ENCODE peak calls at places on chromosome 16, in six cellular contexts. P is WTC11, G is Peyer's patch, H is glutamatergic neuron, O is stomach, M is astrocyte. K is an unnamed sample.

GRCh38 chr16:82033683-82034300 is 1.3 kb upstream of the HSD17B2 start:
- DNase-seq in H (no peak), P (no peak), O (peak), G (peak), M (no peak), K (no peak)

GRCh38 chr16:50303605-50304466 is 37.5 kb downstream of the ADCY7 start:
- DNase-seq in G (peak), H (no peak), M (peak), P (no peak), O (no peak), K (peak)

GRCh38 chr16:48276102-48276501 is 28.8 kb upstream of the ABCC11 start:
- DNase-seq in H (no peak), G (no peak), P (no peak), O (no peak), M (peak), K (no peak)

GRCh38 chr16:66260522-66261290 is 105.8 kb upstream of the CDH5 start:
- DNase-seq in G (no peak), H (no peak), M (no peak), O (no peak), P (no peak), K (no peak)

GRCh38 chr16:50354629-50355456 is 13.9 kb downstream of the BRD7 start:
- DNase-seq in P (no peak), H (no peak), O (no peak), M (no peak), G (no peak), K (no peak)

GRCh38 chr16:31365131-31365865 is 10.3 kb downstream of the ITGAX start:
- DNase-seq in H (no peak), P (no peak), O (no peak), G (no peak), M (no peak), K (no peak)

GRCh38 chr16:81729451-81729850 is 49.6 kb upstream of the PLCG2 start:
- DNase-seq in P (peak), G (no peak), O (no peak), H (peak), M (no peak), K (no peak)

GRCh38 chr16:81641403-81642106 is 137.5 kb upstream of the PLCG2 start:
- DNase-seq in P (peak), M (no peak), H (no peak), O (no peak), G (no peak), K (no peak)

GRCh38 chr16:15694499-15694898 is 44.5 kb downstream of the NDE1 start:
- DNase-seq in G (no peak), P (no peak), O (no peak), H (no peak), M (no peak), K (no peak)

GRCh38 chr16:48347980-48348379 is 37.2 kb downstream of the SIAH1 start:
- DNase-seq in P (no peak), O (no peak), H (peak), G (no peak), M (no peak), K (no peak)

GRCh38 chr16:8740775-8741355 is 56.6 kb downstream of the TMEM186 start:
- DNase-seq in H (no peak), G (no peak), M (no peak), O (peak), P (no peak), K (no peak)

DNA sequence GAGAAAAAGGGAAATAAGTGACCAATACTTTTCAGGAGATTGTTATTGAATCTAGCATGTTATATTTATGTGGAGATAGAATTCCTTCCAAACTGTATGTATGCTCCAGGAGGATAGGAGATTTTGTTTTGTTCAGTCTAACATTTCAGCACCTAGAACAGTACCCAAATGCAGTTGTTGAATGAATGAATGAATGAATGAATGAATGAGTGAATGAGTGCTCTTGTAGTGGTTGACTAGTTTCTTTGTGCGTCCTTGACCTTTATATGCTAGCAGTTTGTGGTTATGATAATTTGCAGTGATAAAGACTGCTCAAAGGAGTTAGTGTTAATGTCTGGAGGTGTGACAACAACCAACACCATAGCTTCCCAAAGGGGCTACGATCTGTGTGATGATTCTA is 663.5 kb upstream of the GOT2 start:
- DNase-seq in O (no peak), G (no peak), P (no peak), M (no peak), H (no peak), K (no peak)
- TF ChIP-seq CTCF in O (no peak), G (no peak), P (no peak), M (no peak), H (no peak), K (no peak)

GRCh38 chr16:27859020-27859419 is 204.5 kb downstream of the GSG1L start:
- DNase-seq in M (no peak), H (no peak), P (peak), O (no peak), G (no peak), K (no peak)
- TF ChIP-seq CTCF in M (no peak), H (peak), P (peak), O (no peak), G (no peak), K (no peak)

GRCh38 chr16:86074651-86075487 is 175.9 kb downstream of the IRF8 start:
- DNase-seq in O (no peak), P (no peak), H (no peak), M (peak), G (peak), K (peak)

GRCh38 chr16:86073763-86074493 is 175.0 kb downstream of the IRF8 start:
- DNase-seq in M (no peak), P (no peak), O (no peak), H (no peak), G (peak), K (peak)

GRCh38 chr16:86071611-86072240 is 172.8 kb downstream of the IRF8 start:
- DNase-seq in M (no peak), H (no peak), G (no peak), O (no peak), P (no peak), K (peak)

GRCh38 chr16:86072328-86073102 is 173.6 kb downstream of the IRF8 start:
- DNase-seq in O (peak), M (peak), H (peak), G (peak), P (peak), K (peak)

DNA sequence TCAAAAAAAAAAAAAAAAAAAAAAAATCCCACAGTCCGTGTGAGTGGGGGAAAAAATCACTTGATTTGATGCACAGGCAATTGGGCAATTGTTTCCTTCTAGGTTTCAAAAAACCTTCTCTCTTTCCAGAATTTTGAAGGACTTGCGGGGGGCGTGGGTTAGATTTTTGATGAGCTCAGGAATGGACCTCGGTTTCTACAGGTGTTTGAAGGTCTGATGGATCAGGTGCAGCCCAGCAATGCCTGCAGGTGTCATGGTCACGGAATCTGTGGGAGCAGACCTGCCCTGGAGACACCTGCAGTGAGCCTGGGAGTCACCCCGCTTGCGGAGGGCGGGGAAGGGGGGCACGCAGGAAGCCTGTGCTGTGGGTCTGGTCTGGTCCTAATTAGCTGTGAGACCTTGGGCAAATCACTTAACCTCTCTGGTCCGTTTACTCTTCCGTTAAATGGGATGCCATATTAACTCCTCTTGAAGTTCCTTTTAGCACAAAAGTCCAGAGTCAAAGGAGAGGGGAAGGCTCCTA is 174.2 kb downstream of the IRF8 start:
- DNase-seq in M (no peak), G (peak), H (no peak), O (no peak), P (no peak), K (peak)
- TF ChIP-seq CTCF in M (no peak), G (no peak), H (peak), O (no peak), P (no peak), K (peak)

GRCh38 chr16:25367773-25368172 is 110.1 kb upstream of the ZKSCAN2 start:
- DNase-seq in G (no peak), P (no peak), H (no peak), O (no peak), M (no peak), K (no peak)

GRCh38 chr16:25371342-25371741 is 113.7 kb upstream of the ZKSCAN2 start:
- DNase-seq in O (no peak), G (no peak), P (no peak), H (no peak), M (no peak), K (no peak)

DNA sequence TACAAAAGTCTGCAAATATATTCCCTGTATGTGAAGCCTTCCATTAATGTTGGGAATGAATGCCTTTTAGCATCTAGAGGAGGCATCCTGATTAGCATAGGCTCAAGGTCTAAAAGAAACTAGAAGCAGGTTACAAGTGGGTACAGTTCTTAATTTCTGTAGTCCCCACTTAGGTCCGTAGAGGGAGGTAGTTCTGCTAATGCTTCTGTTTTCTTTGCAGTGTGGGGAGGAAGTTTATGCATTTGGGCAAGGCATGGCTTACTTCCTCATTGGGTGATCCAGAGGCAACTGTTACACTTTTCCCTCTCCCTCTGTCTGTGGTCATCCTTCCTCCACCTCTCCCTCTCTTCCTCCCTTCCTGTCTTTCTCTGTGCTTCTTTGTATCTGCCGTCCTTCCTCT is 108.4 kb upstream of the ZKSCAN2 start:
- DNase-seq in M (no peak), H (no peak), P (no peak), O (no peak), G (no peak), K (no peak)
- TF ChIP-seq CTCF in M (no peak), H (no peak), P (peak), O (no peak), G (no peak), K (no peak)

GRCh38 chr16:27228621-27229501 is 25.5 kb downstream of the KDM8 start:
- DNase-seq in O (no peak), P (no peak), G (peak), M (no peak), H (peak), K (peak)

GRCh38 chr16:27229891-27230470 is 26.7 kb downstream of the KDM8 start:
- DNase-seq in M (no peak), O (no peak), H (no peak), G (peak), P (no peak), K (peak)

GRCh38 chr16:27231692-27232060 is 28.4 kb downstream of the KDM8 start:
- DNase-seq in H (no peak), G (no peak), M (no peak), O (no peak), P (no peak), K (peak)

GRCh38 chr16:27232061-27232841 is 28.9 kb downstream of the KDM8 start:
- DNase-seq in M (peak), G (peak), H (no peak), P (no peak), O (no peak), K (peak)

DNA sequence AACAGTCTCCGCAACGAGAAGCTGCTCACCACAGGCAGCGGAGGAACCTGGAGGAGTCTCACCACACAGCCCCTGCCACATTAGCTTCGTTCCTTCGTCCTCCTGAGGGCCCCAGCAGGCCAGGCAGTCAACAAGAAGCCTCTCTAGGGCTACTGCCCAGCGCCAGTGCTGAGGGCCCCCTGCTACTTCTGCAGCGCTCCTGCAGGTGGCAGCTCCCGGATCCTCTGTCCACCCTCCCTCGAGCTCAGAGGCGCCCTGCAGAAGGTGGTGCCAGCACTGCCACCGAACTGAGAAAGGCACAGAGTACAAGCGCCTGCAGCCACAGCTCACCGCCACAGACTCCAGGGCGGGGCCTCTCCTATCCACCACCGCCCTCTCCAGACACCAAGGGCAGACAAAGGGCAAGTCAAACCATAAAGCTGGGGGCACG is 27.3 kb downstream of the KDM8 start:
- DNase-seq in G (peak), O (peak), H (no peak), M (no peak), P (peak), K (peak)
- TF ChIP-seq CTCF in G (no peak), O (peak), H (no peak), M (no peak), P (no peak), K (peak)

GRCh38 chr16:25550647-25551046 is 141.1 kb upstream of the HS3ST4 start:
- DNase-seq in O (no peak), M (no peak), P (no peak), G (no peak), H (no peak), K (no peak)

DNA sequence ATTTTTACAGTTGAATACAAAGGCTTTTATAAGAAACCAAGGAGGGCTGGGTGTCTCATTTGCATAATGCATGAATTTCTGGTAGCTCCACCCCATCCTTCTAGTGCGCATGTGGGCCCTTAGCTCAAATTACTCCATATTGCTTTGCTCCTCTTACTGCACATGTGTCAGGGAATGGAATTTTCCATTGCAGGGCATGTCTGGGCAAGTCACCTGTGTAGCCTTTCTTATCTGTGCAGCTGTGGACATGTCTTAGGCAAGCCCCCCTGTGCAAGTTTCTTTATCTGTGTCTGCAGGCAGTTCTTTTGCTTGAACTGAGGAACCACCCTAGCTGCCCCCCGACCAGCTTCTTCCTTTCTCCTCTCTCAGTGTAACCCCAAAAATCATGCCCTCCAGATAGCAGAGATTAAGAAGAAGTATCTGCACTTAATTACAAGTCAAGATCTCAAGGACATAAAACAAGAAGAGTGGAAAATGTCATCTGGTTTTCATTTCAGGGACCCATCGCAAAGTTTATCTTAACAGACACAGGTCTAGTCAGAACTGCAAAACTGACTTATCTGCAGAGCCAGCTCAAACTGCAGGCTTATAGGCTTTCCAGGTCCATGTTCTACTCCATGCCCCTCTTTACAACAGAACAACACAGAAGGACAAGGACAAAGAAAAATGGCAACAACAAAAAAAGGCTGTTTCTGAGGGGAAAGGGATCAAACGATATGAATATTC is 137.9 kb upstream of the HS3ST4 start:
- DNase-seq in M (no peak), G (no peak), O (no peak), P (no peak), H (no peak), K (no peak)
- TF ChIP-seq CTCF in M (no peak), G (no peak), O (no peak), P (no peak), H (no peak), K (no peak)

GRCh38 chr16:88871730-88872416 is 5.4 kb upstream of the PABPN1L start:
- DNase-seq in M (no peak), O (no peak), P (no peak), H (no peak), G (no peak), K (no peak)
- TF ChIP-seq CTCF in M (no peak), O (no peak), P (no peak), H (no peak), G (no peak), K (no peak)

DNA sequence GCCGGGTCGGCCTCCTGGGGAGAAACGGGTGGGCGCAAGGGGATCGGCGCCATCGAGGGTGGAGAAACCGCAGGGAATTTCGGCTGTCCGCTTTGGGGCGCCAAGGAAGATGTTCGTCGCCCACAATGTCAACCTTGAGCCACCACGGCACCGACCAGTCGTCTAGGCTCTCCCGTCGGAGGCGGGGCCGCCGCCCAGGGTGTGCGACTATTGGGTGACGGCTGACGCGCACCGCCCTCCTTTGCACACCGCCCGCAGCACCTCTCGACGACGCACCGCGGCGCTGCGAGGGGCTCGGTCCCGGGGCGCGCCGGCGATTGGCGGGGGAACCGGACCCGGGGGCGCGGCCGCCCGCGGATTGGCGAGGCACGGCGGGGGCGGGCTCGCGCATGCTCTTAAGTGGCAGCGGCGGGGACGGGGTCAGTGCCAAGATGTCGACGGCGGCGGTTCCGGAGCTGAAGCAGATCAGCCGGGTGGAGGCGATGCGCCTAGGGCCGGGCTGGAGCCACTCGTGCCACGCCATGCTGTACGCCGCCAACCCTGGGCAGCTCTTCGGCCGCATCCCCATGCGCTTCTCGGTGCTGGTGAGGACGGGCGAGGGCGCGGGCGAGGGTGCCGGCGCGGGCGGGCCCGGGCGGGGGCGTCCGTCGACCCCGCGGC is at the start of gene NUDT16L1:
- DNase-seq in M (peak), P (peak), G (peak), O (peak), H (peak), K (peak)
- TF ChIP-seq CTCF in M (no peak), P (no peak), G (peak), O (no peak), H (no peak), K (peak)

GRCh38 chr16:1734123-1734522 is 28.1 kb downstream of the MAPK8IP3 start:
- DNase-seq in O (no peak), G (no peak), H (no peak), M (no peak), P (no peak), K (no peak)
- TF ChIP-seq CTCF in O (no peak), G (no peak), H (no peak), M (no peak), P (no peak), K (no peak)